ENCODE peak calls at places on chromosomes 12 and 14, in four cellular contexts. L is K562, D is HCT116, K is HepG2. M is an unnamed sample. For H3K4me1, the result is how much of the 10 kb centered on the place peaks cover.

GRCh38 chr14:70907172-70907995 is at the start of gene PCNX1:
- DNase-seq in D (peak), K (peak), L (peak), M (no peak)

GRCh38 chr12:132578826-132579225 is 31.6 kb downstream of the LRCOL1 start:
- DNase-seq in K (no peak), D (no peak), L (no peak), M (no peak)

GRCh38 chr12:106918746-106919145 is 37.0 kb upstream of the TMEM263 start:
- DNase-seq in D (peak), L (no peak), K (peak), M (peak)

GRCh38 chr14:100590726-100591452 is 3.7 kb upstream of the BEGAIN start:
- DNase-seq in L (no peak), K (no peak), D (no peak), M (no peak)

GRCh38 chr12:32444895-32445294 is 45.5 kb downstream of the FGD4 start:
- DNase-seq in K (peak), L (no peak), D (peak), M (peak)

GRCh38 chr14:28264306-28264705 is 502.3 kb upstream of the FOXG1 start:
- DNase-seq in K (no peak), D (no peak), L (no peak), M (no peak)

GRCh38 chr14:22333408-22334274 is 255.4 kb downstream of the DAD1 start:
- DNase-seq in K (peak), L (peak), D (peak), M (peak)

GRCh38 chr14:68816943-68817430 is 24.1 kb upstream of the ZFP36L1 start:
- DNase-seq in L (no peak), K (no peak), D (no peak), M (no peak)

GRCh38 chr14:59123975-59124374 is 64.5 kb upstream of the DAAM1 start:
- DNase-seq in L (no peak), K (no peak), D (no peak), M (no peak)

GRCh38 chr14:104572668-104573067 is 6.9 kb upstream of the C14orf180 start:
- DNase-seq in D (no peak), K (no peak), L (no peak), M (no peak)
- H3K4me1 ChIP-seq in D (under half), K (under half), L (under half), M (under half)

DNA sequence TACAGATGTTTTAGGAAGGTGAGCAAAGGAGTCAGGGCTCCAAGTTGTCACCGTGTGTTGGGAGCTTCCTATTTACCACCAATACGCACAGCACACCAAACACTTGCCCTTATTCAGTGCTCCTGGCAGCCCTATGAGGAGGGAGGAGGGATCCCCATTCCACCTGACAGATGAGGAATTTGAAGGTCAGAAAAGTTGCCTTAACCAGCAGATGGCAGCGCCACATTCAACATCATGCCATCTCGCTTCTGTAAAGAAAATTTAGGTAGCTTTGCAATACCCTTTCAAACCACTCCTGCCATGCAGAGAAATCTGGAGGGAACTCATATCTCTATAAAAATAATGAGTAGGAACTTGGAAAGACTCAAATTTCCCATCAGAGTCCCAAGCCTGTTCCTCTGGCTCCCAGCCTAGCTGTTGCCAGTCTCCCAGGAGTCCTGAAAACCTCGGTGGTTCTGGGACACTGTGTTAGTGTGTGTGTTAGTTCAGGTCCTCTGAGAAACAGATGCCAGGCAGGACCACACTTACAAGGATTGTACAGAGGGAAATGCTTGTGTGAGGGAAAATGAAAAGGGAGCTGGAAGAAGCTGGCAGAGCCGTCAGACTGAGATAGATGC is 410.5 kb downstream of the MED13L start:
- DNase-seq in L (no peak), D (no peak), K (peak), M (no peak)
- TF ChIP-seq TCF7L2 in L (no peak), D (no peak), K (no peak), M (no peak)

GRCh38 chr14:50059773-50060629 is 56.4 kb downstream of the VCPKMT start:
- DNase-seq in L (no peak), D (no peak), K (peak), M (no peak)

GRCh38 chr14:50061664-50062437 is 54.5 kb downstream of the VCPKMT start:
- DNase-seq in D (no peak), L (no peak), K (peak), M (no peak)

GRCh38 chr14:50063876-50064420 is 52.4 kb downstream of the VCPKMT start:
- DNase-seq in D (no peak), L (no peak), K (no peak), M (no peak)

GRCh38 chr14:50062438-50063039 is 53.8 kb downstream of the VCPKMT start:
- DNase-seq in L (peak), D (peak), K (peak), M (no peak)

DNA sequence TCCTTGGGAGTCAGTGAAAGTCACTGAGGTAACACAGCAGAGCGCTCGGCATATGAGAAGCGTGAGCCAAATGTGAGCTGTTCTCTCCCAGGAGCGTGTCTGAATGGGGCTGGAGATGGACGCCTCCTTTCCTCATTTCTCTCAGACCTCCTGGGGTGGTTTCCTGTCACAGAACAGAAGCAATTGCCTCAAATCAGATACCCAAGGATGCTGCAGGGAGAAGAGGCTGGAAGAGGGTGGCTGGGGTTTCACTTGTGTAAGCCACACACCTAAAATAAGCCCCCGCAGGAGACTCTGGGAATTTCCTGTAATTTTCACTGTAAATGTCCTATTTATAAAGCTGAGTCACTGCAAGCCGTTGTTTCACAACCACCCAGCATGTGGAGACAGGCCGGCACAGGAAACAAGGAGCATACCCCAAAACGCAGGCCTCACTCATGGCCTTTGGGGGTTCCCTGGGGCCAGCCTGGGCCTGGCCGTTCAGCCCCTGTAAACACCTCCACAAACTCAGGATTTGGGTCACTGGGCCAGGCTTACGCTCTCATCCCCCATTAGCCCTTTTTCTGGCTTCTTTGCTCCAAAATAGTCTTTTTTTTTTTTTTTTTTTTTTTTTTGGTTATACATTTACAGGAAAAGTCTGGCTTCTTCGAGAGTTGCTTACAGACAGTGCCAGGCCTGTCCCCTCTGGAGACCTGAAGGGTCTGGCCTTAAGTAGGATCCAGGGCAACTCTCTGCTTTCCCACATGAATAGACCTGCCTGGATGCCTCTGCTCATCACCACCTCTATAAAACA is 55.3 kb downstream of the VCPKMT start:
- DNase-seq in L (peak), K (peak), D (no peak), M (no peak)
- TF ChIP-seq CTCF in L (peak), K (peak), D (no peak), M (no peak)

DNA sequence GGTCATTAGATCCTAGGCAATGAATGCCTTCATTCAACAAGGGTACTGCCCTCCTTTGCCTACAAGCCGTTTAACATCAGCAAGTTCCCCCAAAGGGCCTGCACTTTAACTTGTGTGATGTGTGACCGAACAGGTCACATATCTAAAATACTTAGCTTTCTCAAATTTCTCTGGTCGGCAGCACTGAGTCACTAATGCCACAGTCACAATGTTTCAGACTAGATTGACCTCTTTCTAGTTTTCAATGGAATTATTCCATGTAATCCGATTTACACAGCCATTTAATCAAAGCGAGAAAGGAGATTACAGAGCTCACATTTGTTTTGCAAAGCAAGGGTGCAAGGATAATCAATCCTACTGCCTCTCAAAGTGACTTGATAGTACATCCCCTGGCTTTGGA is 2.0 kb downstream of the KITLG start:
- DNase-seq in K (peak), L (no peak), D (no peak), M (no peak)
- H3K4me1 ChIP-seq in K (under half), L (under half), D (half or more), M (under half)

DNA sequence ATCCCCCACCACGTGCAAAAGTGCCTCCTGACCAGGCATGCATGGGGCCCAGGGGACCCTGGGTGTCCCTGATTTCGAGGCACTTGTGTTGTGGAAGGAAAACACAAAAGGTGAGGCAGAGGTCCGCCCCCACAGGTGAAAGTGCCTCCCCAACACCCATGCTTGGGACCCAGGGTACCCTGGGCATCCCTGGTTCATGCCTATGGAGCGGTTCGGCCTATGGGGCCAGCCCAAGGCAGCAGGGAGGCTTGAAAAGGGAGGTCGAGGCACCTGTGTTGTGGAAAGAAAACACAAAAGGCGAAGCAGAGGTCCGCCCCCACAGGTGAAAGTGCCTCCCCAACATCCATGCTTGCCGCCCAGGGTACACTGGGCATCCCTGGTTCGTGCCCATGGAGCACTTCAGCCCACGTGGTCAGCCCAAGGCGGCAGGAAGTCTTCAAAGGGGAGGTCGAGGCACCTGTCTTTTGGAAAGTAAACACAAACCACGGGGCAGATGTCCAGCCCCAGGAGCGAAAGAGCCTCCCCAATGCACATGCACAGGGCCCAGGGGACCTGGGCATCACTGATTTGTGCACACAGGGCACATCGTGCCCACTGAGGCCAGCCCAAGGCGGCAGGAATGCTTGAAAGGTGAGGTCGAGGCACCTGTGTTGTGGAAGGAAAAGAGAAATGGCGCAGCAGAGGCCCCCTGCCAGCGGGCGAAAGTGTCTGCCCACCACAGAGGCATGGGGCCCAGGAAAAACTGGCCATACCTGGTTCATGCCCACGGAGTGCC is 375.5 kb downstream of the ALG10 start:
- DNase-seq in D (no peak), L (peak), K (no peak), M (no peak)
- TF ChIP-seq TCF7L2 in D (no peak), L (no peak), K (no peak), M (no peak)

GRCh38 chr12:57761391-57761998 is 5.4 kb downstream of the CYP27B1 start:
- DNase-seq in D (no peak), L (no peak), K (no peak), M (no peak)

GRCh38 chr12:57758566-57759359 is 3.9 kb downstream of the MARCHF9 start:
- DNase-seq in L (no peak), D (no peak), K (no peak), M (no peak)

GRCh38 chr12:57757771-57758170 is 2.9 kb downstream of the MARCHF9 start:
- DNase-seq in D (no peak), L (no peak), K (no peak), M (no peak)

GRCh38 chr12:57760347-57760982 is 5.6 kb downstream of the MARCHF9 start:
- DNase-seq in D (no peak), L (no peak), K (no peak), M (no peak)

GRCh38 chr12:57759360-57759980 is 4.6 kb downstream of the MARCHF9 start:
- DNase-seq in L (no peak), K (peak), D (no peak), M (no peak)
- TF ChIP-seq CTCF in L (peak), K (peak), D (peak), M (peak)

GRCh38 chr12:6551063-6551461 is 4.8 kb downstream of the IFFO1 start:
- DNase-seq in K (no peak), D (no peak), L (no peak), M (no peak)
- H3K4me1 ChIP-seq in K (under half), D (under half), L (under half), M (under half)

GRCh38 chr14:35384386-35385041 is 20.0 kb downstream of the NFKBIA start:
- DNase-seq in K (peak), L (no peak), D (no peak), M (no peak)
- TF ChIP-seq TCF7L2 in K (no peak), L (no peak), D (no peak), M (no peak)

GRCh38 chr14:94544726-94545125 is 16.5 kb upstream of the SERPINA4 start:
- DNase-seq in K (no peak), L (no peak), D (no peak), M (no peak)
- TF ChIP-seq CTCF in K (no peak), L (no peak), D (no peak), M (no peak)